ENCODE peak calls at places on chromosomes 5 and 9, in ten cellular contexts. S is breast epithelium, B is psoas muscle, Y is neuronal stem cell, T is mammary epithelial cell, Z is adrenal gland, R is fibroblast of lung, K is testis, M is heart right ventricle, J is left ventricle myocardium inferior. P is an unnamed sample.

GRCh38 chr5:159178978-159179377 is 30.4 kb downstream of the RNF145 start:
- DNase-seq in J (no peak), Y (no peak), S (no peak), K (no peak), T (peak; percentile 96), M (no peak), B (no peak), R (peak; percentile 99), Z (peak; percentile 63), P (no peak)

GRCh38 chr5:60287174-60287771 is 393.7 kb upstream of the PDE4D start:
- DNase-seq in S (no peak), Y (peak; percentile 69), M (peak; percentile 19), J (peak; percentile 24), T (peak; percentile 52), B (peak; percentile 12), R (peak; percentile 53), K (peak; percentile 84), Z (peak; percentile 21), P (peak; percentile 41)

GRCh38 chr5:161925960-161926359 is 78.0 kb downstream of the GABRA1 start:
- DNase-seq in T (no peak), S (no peak), Y (no peak), Z (no peak), M (no peak), R (no peak), J (no peak), B (no peak), K (no peak), P (no peak)

GRCh38 chr9:137763271-137763955 is 114.2 kb upstream of the CACNA1B start:
- DNase-seq in J (no peak), B (no peak), Z (no peak), S (no peak), R (no peak), Y (no peak), T (no peak), M (no peak), K (no peak), P (no peak)

GRCh38 chr5:151811593-151812321 is 40.0 kb downstream of the G3BP1 start:
- DNase-seq in B (no peak), T (peak; percentile 16), J (no peak), Y (no peak), S (peak; percentile 24), Z (no peak), R (peak; percentile 81), K (no peak), M (no peak), P (no peak)

GRCh38 chr9:98341157-98342102 is 86.0 kb upstream of the TBC1D2 start:
- DNase-seq in K (no peak), S (no peak), B (no peak), J (no peak), Z (no peak), Y (no peak), R (no peak), T (no peak), M (no peak), P (no peak)

GRCh38 chr5:146643805-146644204 is 127.8 kb upstream of the GPR151 start:
- DNase-seq in S (no peak), R (no peak), M (no peak), Y (no peak), T (no peak), J (no peak), K (no peak), Z (no peak), B (no peak), P (no peak)

GRCh38 chr9:115146581-115147021 is 28.6 kb upstream of the TNC start:
- DNase-seq in T (peak; percentile 67), K (no peak), M (no peak), B (no peak), Z (no peak), J (no peak), R (peak; percentile 90), Y (no peak), S (no peak), P (no peak)

GRCh38 chr5:178123987-178124925 is 6.6 kb upstream of the RMND5B start:
- DNase-seq in T (no peak), S (peak; percentile 91), K (no peak), Y (no peak), J (no peak), R (no peak), B (no peak), M (no peak), Z (no peak), P (no peak)

GRCh38 chr9:126432659-126433058 is 106.0 kb downstream of the MVB12B start:
- DNase-seq in T (no peak), Y (no peak), B (no peak), Z (no peak), K (no peak), R (no peak), M (no peak), S (no peak), J (no peak), P (peak; percentile 23)

GRCh38 chr9:127035948-127036347 is 86.5 kb downstream of the ANGPTL2 start:
- DNase-seq in S (peak; percentile 64), T (no peak), M (peak; percentile 59), B (peak; percentile 57), Z (peak; percentile 19), K (no peak), R (peak; percentile 74), Y (no peak), J (peak; percentile 60), P (no peak)

GRCh38 chr9:119349548-119349947 is 19.7 kb downstream of the BRINP1 start:
- DNase-seq in S (no peak), K (no peak), J (no peak), Y (peak; percentile 29), B (no peak), R (no peak), T (no peak), Z (no peak), M (no peak), P (no peak)

DNA sequence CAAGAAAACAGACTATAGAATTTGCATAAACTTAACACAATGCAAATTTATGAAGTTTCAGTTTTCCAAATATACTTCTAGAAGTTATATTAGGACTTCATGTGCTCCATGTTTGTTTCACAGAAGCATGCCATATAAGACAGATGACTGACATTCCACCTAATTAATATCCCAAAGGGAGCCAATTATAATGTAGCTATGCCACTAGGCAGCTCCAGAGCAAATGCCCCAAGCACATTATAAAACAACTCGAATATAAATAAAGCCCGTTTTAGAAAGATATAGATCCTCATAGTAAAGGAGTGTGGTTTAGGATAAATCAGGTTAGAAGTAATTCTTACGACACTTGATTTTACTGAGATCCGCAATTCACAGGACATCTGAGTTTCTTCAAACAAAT is 8.9 kb downstream of the DROSHA start:
- DNase-seq in R (no peak), Z (no peak), Y (no peak), J (no peak), S (no peak), B (no peak), T (no peak), M (no peak), K (no peak), P (no peak)
- H3K36me3 ChIP-seq in R (peaks cover 9% of the 10 kb centered on the region), Z (no peaks in the 10 kb centered on the region), Y (peaks cover 23% of the 10 kb centered on the region), J (peaks cover 81% of the 10 kb centered on the region), S (peaks cover 13% of the 10 kb centered on the region), B (peaks cover 20% of the 10 kb centered on the region), T (peaks cover 40% of the 10 kb centered on the region), M (no peaks in the 10 kb centered on the region), K (no peaks in the 10 kb centered on the region), P (no peaks in the 10 kb centered on the region)

DNA sequence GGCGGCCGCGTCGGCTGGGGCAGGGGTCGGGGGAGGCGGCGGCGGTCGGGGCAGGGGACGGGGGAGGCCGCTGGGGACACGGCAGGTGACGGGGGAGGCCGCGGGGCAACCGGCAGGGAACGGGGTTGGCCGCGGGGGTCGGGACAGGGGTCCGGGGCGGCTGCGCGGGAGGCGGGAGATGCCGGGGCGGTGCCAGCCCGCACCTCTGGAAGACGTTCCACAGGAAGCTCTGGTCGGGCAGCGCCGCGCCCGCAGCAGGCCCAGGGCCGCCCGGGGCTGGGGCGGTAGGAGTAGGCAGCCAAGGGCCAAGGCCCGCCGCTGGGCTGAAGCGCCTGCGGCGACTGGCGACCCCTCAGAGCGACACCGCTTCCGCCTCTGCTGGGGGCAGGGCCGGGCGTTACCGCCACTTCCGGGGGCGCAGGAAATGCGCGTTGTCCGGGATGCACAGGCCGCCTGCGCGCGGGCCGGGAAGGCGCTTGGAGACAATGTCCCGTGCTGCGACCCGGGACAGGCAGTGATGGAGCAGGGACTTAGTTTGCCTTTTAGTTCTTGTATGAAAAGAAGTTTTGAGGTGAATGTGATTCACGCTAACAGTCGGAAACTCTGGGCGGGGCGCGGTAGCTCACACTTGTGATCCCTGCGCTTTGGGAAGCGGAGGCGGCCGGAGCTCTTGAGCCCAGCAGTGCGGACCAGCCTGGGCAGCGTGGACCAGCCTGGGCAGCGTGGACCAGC is 110.0 kb upstream of the LPCAT1 start:
- DNase-seq in M (peak; percentile 86), S (peak; percentile 60), J (peak; percentile 83), B (peak; percentile 87), R (peak; percentile 78), K (peak; percentile 90), T (peak; percentile 46), Z (peak; percentile 81), Y (peak; percentile 71), P (peak; percentile 89)
- H3K27ac ChIP-seq in M (peak overlapping the region; percentile 67), S (peak overlapping the region; percentile 95), J (peak overlapping the region; percentile 88), B (peak overlapping the region; percentile 86), R (peak overlapping the region; percentile 73), K (peak overlapping the region; percentile 87), T (no peak overlapping the region), Z (peak overlapping the region; percentile 85), Y (no peak overlapping the region), P (peak overlapping the region; percentile 92)

DNA sequence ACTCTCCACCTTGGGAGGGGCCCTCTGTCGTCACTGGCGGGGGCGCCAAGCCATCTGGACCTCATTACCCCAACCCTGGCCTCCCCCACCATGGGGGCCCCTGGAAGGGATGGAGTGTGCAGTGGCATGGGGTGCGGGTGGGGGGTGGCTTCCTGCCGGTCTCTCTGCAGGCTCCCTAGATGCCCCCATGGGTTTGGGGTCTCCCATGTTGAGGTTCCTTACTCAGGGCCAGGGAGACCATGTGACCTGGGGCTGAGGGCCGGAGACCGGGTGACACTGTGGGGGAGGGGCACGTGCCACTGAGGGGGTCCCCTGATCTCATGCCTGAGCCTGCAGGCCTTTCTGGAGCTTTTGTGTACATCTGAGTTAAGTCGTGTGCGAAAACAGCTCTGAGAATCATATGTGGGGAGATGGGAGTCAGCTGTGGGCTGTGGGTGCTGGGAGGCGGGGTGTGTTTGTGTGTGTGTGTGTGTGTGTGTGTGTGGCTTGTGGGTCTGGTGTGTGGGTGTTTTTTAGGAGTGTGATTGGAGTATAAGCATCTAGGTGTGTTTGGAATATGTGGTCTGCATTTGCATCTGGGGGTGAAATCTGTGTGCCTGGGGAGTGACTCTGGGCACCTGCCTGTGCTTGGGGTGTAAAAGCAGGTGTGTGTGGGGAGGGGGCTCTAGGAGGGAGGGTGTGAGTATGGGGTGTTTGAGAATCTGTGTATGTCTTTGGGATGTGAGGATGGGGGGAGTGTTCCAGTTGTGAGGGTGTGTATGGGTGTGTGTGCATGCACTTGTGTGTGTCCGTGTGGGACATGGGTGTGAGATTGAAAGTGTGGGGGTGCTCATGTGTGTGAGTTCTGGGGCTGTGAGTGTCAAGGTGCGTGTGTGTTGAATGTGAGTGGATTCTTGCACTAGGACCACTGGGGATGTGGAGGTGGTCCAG is 32.1 kb downstream of the GOLGA2 start:
- DNase-seq in Y (no peak), R (peak; percentile 71), J (peak; percentile 51), M (peak; percentile 52), S (no peak), K (no peak), Z (no peak), T (no peak), B (peak; percentile 66), P (no peak)
- H3K4me3 ChIP-seq in Y (peak overlapping the region; percentile 5), R (peak overlapping the region; percentile 72), J (peak overlapping the region; percentile 62), M (peak overlapping the region; percentile 36), S (peak overlapping the region; percentile 54), K (no peak overlapping the region), Z (no peak overlapping the region), T (no peak overlapping the region), B (peak overlapping the region; percentile 44), P (no peak overlapping the region)

DNA sequence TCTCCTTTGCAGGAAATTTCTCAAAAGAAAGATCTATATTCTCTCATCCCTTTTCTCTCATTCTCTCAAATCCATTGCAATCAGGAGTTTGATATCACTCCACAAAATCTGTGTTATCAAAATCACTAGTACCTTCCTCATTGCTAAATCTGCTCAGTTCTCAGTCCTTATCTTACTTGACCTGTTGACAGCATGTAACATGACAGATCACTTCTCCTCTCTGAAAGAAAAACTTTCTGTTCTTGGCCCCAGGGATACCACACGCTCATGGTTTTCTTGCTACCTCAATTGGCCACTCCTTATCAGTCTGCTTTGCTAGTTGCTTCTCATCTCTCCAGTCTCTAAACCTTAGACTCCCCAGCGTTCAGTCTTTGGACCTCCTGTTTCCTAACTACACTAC is 22.1 kb downstream of the SRP19 start:
- DNase-seq in R (no peak), B (no peak), S (no peak), Z (peak; percentile 17), J (no peak), Y (no peak), T (no peak), M (no peak), K (no peak), P (no peak)
- H3K36me3 ChIP-seq in R (peaks cover 17% of the 10 kb centered on the region), B (peaks cover 32% of the 10 kb centered on the region), S (no peaks in the 10 kb centered on the region), Z (no peaks in the 10 kb centered on the region), J (peaks cover 79% of the 10 kb centered on the region), Y (peaks cover 25% of the 10 kb centered on the region), T (peaks cover 32% of the 10 kb centered on the region), M (peaks cover 4% of the 10 kb centered on the region), K (no peaks in the 10 kb centered on the region), P (peaks cover 86% of the 10 kb centered on the region)